ENCODE peak calls at places on chromosomes 4 and X, in nine cellular contexts. R is GM23338; J is heart left ventricle; H is CD8-positive, alpha-beta T cell; S is HepG2; K is PC-3; E is stomach; V is AG04449; W is cardiac fibroblast. L is an unnamed sample.

GRCh38 chr4:188268081-188268908 is 129.1 kb downstream of the TRIML1 start:
- DNase-seq in R (peak), J (no peak), H (no peak), S (no peak), K (no peak), E (no peak), V (no peak), W (no peak), L (no peak)

GRCh38 chr4:14143892-14144291 is 516.4 kb upstream of the BOD1L1 start:
- DNase-seq in R (peak), J (no peak), H (no peak), S (no peak), K (peak), E (no peak), V (no peak), W (no peak), L (no peak)

GRCh38 chr4:13413719-13414437 is 70.3 kb downstream of the RAB28 start:
- DNase-seq in R (no peak), J (no peak), H (no peak), S (no peak), K (no peak), E (no peak), V (no peak), W (peak), L (no peak)

GRCh38 chrX:31232506-31232905 is 160.7 kb upstream of the FTHL17 start:
- DNase-seq in R (peak), J (no peak), H (no peak), S (no peak), K (no peak), E (no peak), V (no peak), W (no peak), L (no peak)

GRCh38 chr4:72984351-72984750 is 85.2 kb downstream of the COX18 start:
- DNase-seq in R (no peak), J (no peak), H (no peak), S (no peak), K (no peak), E (no peak), V (no peak), W (no peak), L (no peak)

GRCh38 chrX:45154033-45154360 is 46.7 kb downstream of the DIPK2B start:
- DNase-seq in R (no peak), J (no peak), H (no peak), S (no peak), K (no peak), E (no peak), V (no peak), W (no peak), L (no peak)

GRCh38 chr4:38119663-38120374 is 159.6 kb downstream of the PTTG2 start:
- DNase-seq in R (no peak), J (no peak), H (no peak), S (no peak), K (peak), E (no peak), V (no peak), W (peak), L (peak)

GRCh38 chr4:7894098-7894676 is 45.5 kb downstream of the AFAP1 start:
- DNase-seq in R (no peak), J (no peak), H (no peak), S (peak), K (no peak), E (no peak), V (no peak), W (no peak), L (no peak)

GRCh38 chr4:158155656-158156356 is 17.0 kb downstream of the GASK1B start:
- DNase-seq in R (no peak), J (no peak), H (no peak), S (no peak), K (no peak), E (no peak), V (no peak), W (no peak), L (no peak)

GRCh38 chrX:50905334-50905733 is 5.2 kb upstream of the BMP15 start:
- DNase-seq in R (peak), J (no peak), H (no peak), S (peak), K (peak), E (no peak), V (no peak), W (no peak), L (no peak)

GRCh38 chr4:2333356-2333841 is 71.5 kb upstream of the MXD4 start:
- DNase-seq in R (no peak), J (no peak), H (peak), S (no peak), K (no peak), E (peak), V (no peak), W (no peak), L (no peak)

GRCh38 chrX:80812176-80812575 is 2.5 kb upstream of the BRWD3 start:
- DNase-seq in R (peak), J (peak), H (peak), S (peak), K (peak), E (no peak), V (no peak), W (peak), L (no peak)

GRCh38 chr4:152278505-152279301 is 257.2 kb downstream of the FBXW7 start:
- DNase-seq in R (peak), J (no peak), H (no peak), S (no peak), K (no peak), E (peak), V (no peak), W (no peak), L (no peak)

GRCh38 chr4:95087657-95088455 is 330.1 kb downstream of the BMPR1B start:
- DNase-seq in R (no peak), J (no peak), H (no peak), S (no peak), K (no peak), E (no peak), V (no peak), W (peak), L (no peak)

GRCh38 chrX:132092439-132093065 is 35.3 kb downstream of the FRMD7 start:
- DNase-seq in R (peak), J (peak), H (peak), S (peak), K (peak), E (peak), V (no peak), W (peak), L (peak)

GRCh38 chrX:1448793-1449580 is 3.7 kb downstream of the ASMTL start:
- DNase-seq in R (no peak), J (peak), H (peak), S (no peak), K (no peak), E (no peak), V (no peak), W (no peak), L (no peak)

GRCh38 chr4:56215901-56216300 is 171.4 kb downstream of the AASDH start:
- DNase-seq in R (peak), J (no peak), H (no peak), S (no peak), K (peak), E (peak), V (no peak), W (peak), L (no peak)

GRCh38 chrX:1493877-1494510 is 41.3 kb upstream of the ASMTL start:
- DNase-seq in R (no peak), J (no peak), H (no peak), S (no peak), K (no peak), E (no peak), V (no peak), W (no peak), L (no peak)

GRCh38 chr4:101649790-101650450 is 140.6 kb upstream of the BANK1 start:
- DNase-seq in R (no peak), J (no peak), H (no peak), S (no peak), K (no peak), E (no peak), V (no peak), W (peak), L (no peak)

GRCh38 chrX:20063716-20064351 is 52.9 kb downstream of the MAP7D2 start:
- DNase-seq in R (peak), J (no peak), H (no peak), S (no peak), K (no peak), E (no peak), V (no peak), W (no peak), L (no peak)

GRCh38 chr4:119016636-119017035 is 119.0 kb upstream of the MYOZ2 start:
- DNase-seq in R (no peak), J (no peak), H (no peak), S (no peak), K (no peak), E (no peak), V (peak), W (peak), L (peak)

GRCh38 chrX:106894978-106895452 is 8.1 kb downstream of the RIPPLY1 start:
- DNase-seq in R (no peak), J (peak), H (no peak), S (peak), K (peak), E (no peak), V (no peak), W (peak), L (no peak)

GRCh38 chr4:106569151-106570029 is 200.8 kb upstream of the GIMD1 start:
- DNase-seq in R (no peak), J (no peak), H (no peak), S (no peak), K (peak), E (no peak), V (no peak), W (no peak), L (no peak)

GRCh38 chrX:129983575-129984131 is 1.2 kb downstream of the BCORL1 start:
- DNase-seq in R (peak), J (peak), H (no peak), S (no peak), K (no peak), E (no peak), V (no peak), W (no peak), L (no peak)

GRCh38 chr4:3341760-3342159 is 48.9 kb downstream of the RGS12 start:
- DNase-seq in R (no peak), J (no peak), H (peak), S (no peak), K (no peak), E (no peak), V (no peak), W (no peak), L (no peak)

GRCh38 chr4:3339566-3339965 is 46.7 kb downstream of the RGS12 start:
- DNase-seq in R (no peak), J (no peak), H (peak), S (no peak), K (no peak), E (no peak), V (no peak), W (no peak), L (no peak)

GRCh38 chr4:3340038-3340702 is 47.3 kb downstream of the RGS12 start:
- DNase-seq in R (no peak), J (no peak), H (peak), S (no peak), K (no peak), E (no peak), V (no peak), W (no peak), L (no peak)

GRCh38 chr4:3342182-3342854 is 49.5 kb downstream of the RGS12 start:
- DNase-seq in R (no peak), J (no peak), H (peak), S (peak), K (peak), E (no peak), V (peak), W (peak), L (peak)

DNA sequence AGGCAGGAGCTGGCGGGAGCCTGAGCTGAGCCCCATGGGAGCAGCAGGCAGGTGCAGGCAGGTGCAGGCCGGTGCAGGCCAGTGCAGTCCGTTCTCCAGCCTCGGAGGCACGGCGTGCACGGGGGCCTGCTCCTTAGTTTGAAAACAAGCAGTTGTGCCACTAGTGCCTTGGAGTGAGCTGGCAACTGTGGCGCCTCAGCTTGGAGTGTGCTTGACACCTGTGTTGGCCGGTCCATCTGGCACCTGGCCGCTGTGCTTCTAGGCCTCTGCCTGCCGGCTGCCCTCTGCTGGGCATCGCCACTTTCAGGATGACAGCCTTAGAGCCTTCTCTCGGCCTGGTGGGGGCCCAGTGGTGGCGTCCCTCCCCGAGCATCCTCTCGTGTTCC is 47.9 kb downstream of the RGS12 start:
- DNase-seq in R (no peak), J (no peak), H (no peak), S (no peak), K (peak), E (peak), V (no peak), W (no peak), L (no peak)
- TF ChIP-seq CTCF in R (peak), J (no peak), H (no peak), S (peak), K (peak), E (no peak), V (no peak), W (no peak), L (no peak)

GRCh38 chr4:80261989-80262600 is 4.4 kb upstream of the FGF5 start:
- DNase-seq in R (no peak), J (no peak), H (no peak), S (no peak), K (no peak), E (no peak), V (no peak), W (no peak), L (no peak)

GRCh38 chr4:80264825-80265224 is 1.6 kb upstream of the FGF5 start:
- DNase-seq in R (no peak), J (no peak), H (no peak), S (no peak), K (no peak), E (no peak), V (no peak), W (no peak), L (no peak)

GRCh38 chr4:80265571-80266266 is 745 bp upstream of the FGF5 start:
- DNase-seq in R (peak), J (no peak), H (no peak), S (no peak), K (peak), E (no peak), V (no peak), W (peak), L (peak)

GRCh38 chr4:80264352-80264647 is 2.2 kb upstream of the FGF5 start:
- DNase-seq in R (no peak), J (no peak), H (no peak), S (no peak), K (no peak), E (no peak), V (no peak), W (no peak), L (no peak)

GRCh38 chr4:80263541-80264351 is 2.7 kb upstream of the FGF5 start:
- DNase-seq in R (peak), J (no peak), H (no peak), S (no peak), K (no peak), E (no peak), V (no peak), W (no peak), L (no peak)
- TF ChIP-seq CTCF in R (no peak), J (no peak), H (no peak), S (no peak), K (no peak), E (no peak), V (no peak), W (no peak), L (no peak)

GRCh38 chr4:6763330-6763851 is 19.1 kb upstream of the KIAA0232 start:
- DNase-seq in R (peak), J (no peak), H (no peak), S (no peak), K (peak), E (no peak), V (no peak), W (no peak), L (no peak)
- TF ChIP-seq CTCF in R (no peak), J (no peak), H (no peak), S (peak), K (peak), E (no peak), V (no peak), W (peak), L (no peak)

GRCh38 chr4:19262467-19262866 is 989.2 kb upstream of the SLIT2 start:
- DNase-seq in R (no peak), J (no peak), H (no peak), S (no peak), K (no peak), E (no peak), V (no peak), W (peak), L (no peak)

GRCh38 chr4:19259920-19260319 is 991.8 kb upstream of the SLIT2 start:
- DNase-seq in R (no peak), J (no peak), H (no peak), S (no peak), K (no peak), E (no peak), V (no peak), W (no peak), L (no peak)

GRCh38 chr4:19254476-19254875 is 997.2 kb upstream of the SLIT2 start:
- DNase-seq in R (no peak), J (no peak), H (no peak), S (no peak), K (no peak), E (no peak), V (peak), W (peak), L (no peak)

GRCh38 chr4:19256823-19257222 is 994.9 kb upstream of the SLIT2 start:
- DNase-seq in R (no peak), J (no peak), H (no peak), S (no peak), K (no peak), E (no peak), V (no peak), W (no peak), L (no peak)
- TF ChIP-seq CTCF in R (no peak), J (no peak), H (no peak), S (no peak), K (no peak), E (no peak), V (no peak), W (no peak), L (no peak)

GRCh38 chr4:26069218-26069617 is 155.2 kb downstream of the SMIM20 start:
- DNase-seq in R (peak), J (no peak), H (no peak), S (peak), K (peak), E (no peak), V (no peak), W (peak), L (no peak)
- TF ChIP-seq CTCF in R (peak), J (no peak), H (no peak), S (peak), K (peak), E (no peak), V (peak), W (peak), L (peak)

DNA sequence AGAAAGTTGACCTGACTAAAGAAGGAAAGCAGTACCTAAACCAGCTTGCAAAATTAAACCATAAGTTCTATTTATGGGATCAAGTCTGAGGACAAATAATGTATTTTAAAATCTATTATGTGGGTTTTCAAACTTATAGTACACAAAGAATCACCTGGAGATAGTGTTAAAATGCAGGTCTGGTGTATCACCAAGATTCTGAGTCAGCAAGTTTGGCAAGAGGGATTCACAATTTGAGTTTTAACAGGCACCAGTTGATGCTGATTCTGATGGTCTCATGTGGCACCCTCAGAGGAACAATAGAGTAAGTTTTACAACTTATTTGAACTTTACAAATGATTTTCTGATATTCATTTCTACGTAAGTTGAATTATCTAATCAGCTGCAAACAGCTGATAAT is 9.1 kb upstream of the STATH start:
- DNase-seq in R (no peak), J (no peak), H (no peak), S (no peak), K (no peak), E (no peak), V (no peak), W (no peak), L (no peak)
- TF ChIP-seq CTCF in R (no peak), J (no peak), H (no peak), S (no peak), K (no peak), E (no peak), V (no peak), W (no peak), L (no peak)

L was measured in BJ.